ENCODE peak calls at places on chromosomes 3 and 15, in seven cellular contexts. A is stomach, Y is right atrium auricular region, W is uterus, O is PC-9, V is body of pancreas, N is brain microvascular endothelial cell. G is an unnamed sample.

GRCh38 chr15:74156678-74157411 is 16.7 kb upstream of the ISLR start:
- DNase-seq in O (no peak), A (no peak), W (no peak), Y (no peak), V (no peak), N (no peak), G (no peak)

GRCh38 chr3:178140491-178140890 is 395.7 kb upstream of the KCNMB2 start:
- DNase-seq in A (no peak), O (peak; percentile 74), W (no peak), Y (no peak), N (no peak), V (no peak), G (no peak)

GRCh38 chr15:77010312-77010686 is 15.4 kb downstream of the PSTPIP1 start:
- DNase-seq in Y (no peak), N (no peak), W (no peak), V (no peak), O (no peak), A (no peak), G (no peak)

GRCh38 chr3:94525039-94525438 is 462.2 kb downstream of the NSUN3 start:
- DNase-seq in W (no peak), O (no peak), N (peak; percentile 18), A (no peak), Y (no peak), V (peak; percentile 4), G (no peak)

GRCh38 chr3:161314836-161315391 is 56.4 kb downstream of the SPTSSB start:
- DNase-seq in O (peak; percentile 91), A (no peak), W (no peak), N (no peak), V (no peak), Y (no peak), G (no peak)

GRCh38 chr3:174358252-174358651 is 500.9 kb upstream of the NAALADL2 start:
- DNase-seq in W (no peak), A (no peak), V (no peak), Y (no peak), N (no peak), O (no peak), G (no peak)

GRCh38 chr3:58386966-58387365 is 46.7 kb downstream of the PDHB start:
- DNase-seq in N (peak; percentile 88), W (no peak), O (no peak), Y (peak; percentile 66), V (peak; percentile 7), A (peak; percentile 29), G (peak; percentile 38)

GRCh38 chr15:60374628-60375081 is 23.1 kb downstream of the ANXA2 start:
- DNase-seq in W (no peak), N (peak; percentile 96), Y (peak; percentile 83), V (peak; percentile 53), A (peak; percentile 77), O (peak; percentile 90), G (no peak)

GRCh38 chr3:31943041-31943440 is 38.0 kb downstream of the OSBPL10 start:
- DNase-seq in A (no peak), O (no peak), N (no peak), V (no peak), W (no peak), Y (no peak), G (no peak)

GRCh38 chr3:3232251-3232650 is 52.8 kb upstream of the CRBN start:
- DNase-seq in N (no peak), O (no peak), W (no peak), V (no peak), A (no peak), Y (no peak), G (no peak)

GRCh38 chr3:108031893-108032292 is 58.9 kb downstream of the CD47 start:
- DNase-seq in V (no peak), A (no peak), W (no peak), O (no peak), N (no peak), Y (no peak), G (no peak)

GRCh38 chr3:1609416-1609815 is 489.2 kb upstream of the CNTN4 start:
- DNase-seq in V (no peak), Y (no peak), A (no peak), N (no peak), O (no peak), W (no peak), G (no peak)

GRCh38 chr3:71587958-71588357 is 4.4 kb upstream of the FOXP1 start:
- DNase-seq in A (no peak), N (no peak), Y (no peak), V (no peak), O (no peak), W (no peak), G (no peak)

GRCh38 chr15:82183121-82184031 is 79.2 kb downstream of the EFL1 start:
- DNase-seq in A (no peak), W (no peak), Y (no peak), O (no peak), N (peak; percentile 74), V (no peak), G (no peak)

GRCh38 chr3:196927571-196928453 is 14.5 kb downstream of the NCBP2 start:
- DNase-seq in A (no peak), V (no peak), W (no peak), N (no peak), Y (no peak), O (no peak), G (no peak)

GRCh38 chr3:105473521-105474223 is 107.0 kb downstream of the ALCAM start:
- DNase-seq in O (no peak), W (no peak), N (peak; percentile 88), V (no peak), A (no peak), Y (no peak), G (no peak)

GRCh38 chr15:58178668-58179067 is 40.5 kb downstream of the AQP9 start:
- DNase-seq in N (no peak), V (no peak), Y (no peak), O (no peak), A (no peak), W (no peak), G (no peak)

DNA sequence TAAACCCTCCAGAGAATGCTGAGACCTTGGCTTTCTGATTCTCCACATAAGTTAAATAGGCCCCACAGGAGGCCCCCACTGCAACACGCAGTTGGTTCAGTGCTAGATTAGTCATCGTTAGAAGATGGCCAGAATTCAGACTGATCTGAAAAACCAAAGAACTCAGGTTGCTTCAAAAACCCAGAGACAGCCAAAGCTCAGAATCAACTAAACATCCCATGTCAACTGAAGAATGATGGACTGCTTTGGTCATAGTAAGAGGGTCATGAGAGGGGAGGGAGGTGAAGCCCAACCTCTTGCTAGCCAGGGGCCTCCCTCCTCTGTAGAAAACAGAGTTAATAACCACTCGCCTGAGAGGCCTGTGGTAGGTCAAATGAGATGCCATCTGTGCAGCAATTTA is 93.1 kb downstream of the AKAP13 start:
- DNase-seq in W (no peak), Y (no peak), A (no peak), V (no peak), O (no peak), N (peak; percentile 61), G (no peak)
- H3K27ac ChIP-seq in W (peak overlapping the region; percentile 36), Y (no peak overlapping the region), A (no peak overlapping the region), V (no peak overlapping the region), O (no peak overlapping the region), N (peak overlapping the region; percentile 22), G (no peak overlapping the region)

GRCh38 chr3:25913179-25913578 is 123.3 kb downstream of the OXSM start:
- DNase-seq in V (no peak), W (no peak), O (no peak), A (no peak), N (no peak), Y (no peak), G (no peak)

GRCh38 chr3:25911525-25912295 is 121.8 kb downstream of the OXSM start:
- DNase-seq in Y (no peak), O (no peak), V (no peak), W (no peak), A (no peak), N (no peak), G (no peak)

GRCh38 chr3:25907081-25907480 is 117.2 kb downstream of the OXSM start:
- DNase-seq in Y (no peak), N (no peak), A (no peak), O (no peak), V (peak; percentile 4), W (no peak), G (no peak)

GRCh38 chr3:25915673-25916072 is 125.8 kb downstream of the OXSM start:
- DNase-seq in V (no peak), N (no peak), O (no peak), W (no peak), Y (no peak), A (no peak), G (no peak)

GRCh38 chr3:25910997-25911396 is 121.1 kb downstream of the OXSM start:
- DNase-seq in N (peak; percentile 2), O (no peak), Y (no peak), W (no peak), V (peak; percentile 21), A (no peak), G (no peak)
- TF ChIP-seq CTCF in N (peak; percentile 22), O (peak; percentile 52), Y (peak; percentile 42), W (no peak), V (no peak), A (peak; percentile 16), G (peak; percentile 19)

DNA sequence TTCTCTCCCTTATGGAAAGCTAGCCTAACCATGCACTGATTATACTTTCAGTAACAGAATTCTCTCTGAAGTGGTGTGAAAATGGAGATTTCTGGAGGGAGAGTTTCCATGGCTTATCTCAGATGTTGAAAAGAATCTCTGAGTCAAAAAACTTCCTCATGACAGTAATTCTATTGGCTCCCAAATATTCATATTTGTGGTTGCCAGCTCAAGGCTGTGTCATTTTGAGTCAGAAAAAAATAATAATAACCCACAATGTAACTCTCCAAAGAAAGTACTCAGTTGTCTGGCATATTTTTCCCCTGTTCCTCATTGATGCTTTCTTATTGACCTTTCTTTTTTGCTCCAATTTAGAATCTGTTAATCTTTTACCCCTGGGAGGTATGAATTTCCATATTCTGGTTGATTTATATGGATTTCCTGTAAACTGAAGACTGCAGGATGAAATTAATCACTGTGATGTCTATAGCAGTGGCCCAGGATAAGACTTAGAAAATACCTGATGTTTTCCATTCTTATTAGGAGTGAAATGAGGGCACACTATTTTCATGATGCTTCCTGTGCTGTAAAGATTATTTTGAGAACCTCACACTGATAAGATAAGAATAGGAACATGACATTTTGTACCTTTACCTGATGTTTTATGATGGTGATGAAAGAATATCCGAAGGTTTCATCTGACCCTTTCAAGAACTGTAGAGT is 149.5 kb upstream of the EPHA3 start:
- DNase-seq in V (no peak), O (no peak), N (peak; percentile 86), A (no peak), W (no peak), Y (no peak), G (no peak)
- H3K27ac ChIP-seq in V (no peak overlapping the region), O (no peak overlapping the region), N (peak overlapping the region; percentile 89), A (no peak overlapping the region), W (no peak overlapping the region), Y (no peak overlapping the region), G (no peak overlapping the region)

GRCh38 chr3:134250717-134251220 is at the start of gene RYK:
- DNase-seq in A (peak; percentile 84), Y (peak; percentile 78), O (peak; percentile 67), V (peak; percentile 82), N (peak; percentile 56), W (peak; percentile 83), G (peak; percentile 83)

GRCh38 chr3:134249935-134250716 is 533 bp downstream of the RYK start:
- DNase-seq in A (peak; percentile 70), O (no peak), V (peak; percentile 65), W (peak; percentile 57), N (peak; percentile 24), Y (no peak), G (peak; percentile 56)

GRCh38 chr3:134252766-134253165 is 2.1 kb upstream of the RYK start:
- DNase-seq in Y (no peak), W (no peak), N (no peak), A (no peak), O (no peak), V (no peak), G (no peak)

GRCh38 chr3:134251731-134252391 is 1.2 kb upstream of the RYK start:
- DNase-seq in O (no peak), A (no peak), Y (no peak), V (no peak), W (peak; percentile 42), N (no peak), G (peak; percentile 40)

GRCh38 chr3:134249442-134249841 is 1.2 kb downstream of the RYK start:
- DNase-seq in N (no peak), O (no peak), A (no peak), W (no peak), V (no peak), Y (no peak), G (no peak)
- TF ChIP-seq CTCF in N (no peak), O (no peak), A (no peak), W (no peak), V (no peak), Y (no peak), G (no peak)